ENCODE peak calls at places on chromosomes 7 and 10, in six cellular contexts. L is NCI-H524; E is NAMALWA; C is stimulated activated CD4-positive, alpha-beta T cell treated with anti-CD3 and anti-CD28 coated beads, Interleukin-2, amount 100 ng/mL, for 48 hours; V is PC-3; G is GOT3. F is an unnamed sample.

GRCh38 chr7:108533712-108534111 is 7.8 kb upstream of the PNPLA8 start:
- DNase-seq in L (no peak), E (no peak), C (no peak), V (no peak), G (no peak), F (no peak)

GRCh38 chr7:131583430-131583829 is 27.0 kb upstream of the PODXL start:
- DNase-seq in L (no peak), E (no peak), C (no peak), V (no peak), G (no peak), F (no peak)

GRCh38 chr7:131919920-131920709 is 363.7 kb upstream of the PODXL start:
- DNase-seq in L (no peak), E (no peak), C (no peak), V (no peak), G (no peak), F (no peak)

GRCh38 chr7:18421297-18422004 is 74.1 kb upstream of the HDAC9 start:
- DNase-seq in L (no peak), E (peak), C (no peak), V (no peak), G (no peak), F (no peak)

GRCh38 chr7:158070222-158070920 is 517.3 kb downstream of the PTPRN2 start:
- DNase-seq in L (no peak), E (no peak), C (no peak), V (no peak), G (no peak), F (no peak)

GRCh38 chr7:77222819-77223218 is 23.2 kb upstream of the FGL2 start:
- DNase-seq in L (no peak), E (no peak), C (no peak), V (no peak), G (no peak), F (no peak)

GRCh38 chr7:158320328-158320727 is 267.3 kb downstream of the PTPRN2 start:
- DNase-seq in L (no peak), E (no peak), C (no peak), V (no peak), G (no peak), F (no peak)

GRCh38 chr10:51047857-51048256 is 26.4 kb upstream of the PRKG1 start:
- DNase-seq in L (no peak), E (no peak), C (no peak), V (peak), G (no peak), F (no peak)

GRCh38 chr7:135798104-135798503 is 49.5 kb upstream of the FAM180A start:
- DNase-seq in L (no peak), E (no peak), C (no peak), V (no peak), G (no peak), F (no peak)

GRCh38 chr7:25564980-25565379 is 336.7 kb upstream of the NPVF start:
- DNase-seq in L (no peak), E (no peak), C (no peak), V (no peak), G (no peak), F (no peak)

GRCh38 chr7:91940171-91940570 is 491 bp upstream of the AKAP9 start:
- DNase-seq in L (peak), E (peak), C (peak), V (peak), G (no peak), F (peak)

GRCh38 chr10:76491216-76491615 is 1059.8 kb downstream of the LRMDA start:
- DNase-seq in L (no peak), E (no peak), C (no peak), V (no peak), G (no peak), F (peak)

GRCh38 chr10:82124713-82125112 is 249.7 kb downstream of the NRG3 start:
- DNase-seq in L (no peak), E (no peak), C (no peak), V (no peak), G (no peak), F (no peak)

GRCh38 chr10:11724938-11725776 is 17.0 kb upstream of the ECHDC3 start:
- DNase-seq in L (no peak), E (peak), C (no peak), V (peak), G (no peak), F (peak)

GRCh38 chr10:78319371-78319770 is 285.7 kb downstream of the RPS24 start:
- DNase-seq in L (no peak), E (no peak), C (no peak), V (no peak), G (no peak), F (no peak)

GRCh38 chr10:19993714-19994343 is 177.6 kb downstream of the PLXDC2 start:
- DNase-seq in L (no peak), E (no peak), C (no peak), V (no peak), G (no peak), F (no peak)

GRCh38 chr7:139526578-139527544 is 3.4 kb downstream of the CLEC2L start:
- DNase-seq in L (no peak), E (no peak), C (no peak), V (peak), G (no peak), F (peak)

GRCh38 chr7:139845443-139845805 is 16.4 kb downstream of the TBXAS1 start:
- DNase-seq in L (no peak), E (no peak), C (no peak), V (no peak), G (no peak), F (peak)

GRCh38 chr10:104582604-104582951 is 58.5 kb upstream of the SORCS3 start:
- DNase-seq in L (no peak), E (no peak), C (no peak), V (no peak), G (no peak), F (peak)